ENCODE peak calls at places on chromosomes 6 and 20, in four cellular contexts. I is Right ventricle myocardium superior, K is GM12891, Y is fibroblast of mammary gland. S is an unnamed sample.

GRCh38 chr6:157381631-157382621 is 936 bp downstream of the ZDHHC14 start:
- DNase-seq in I (peak), K (peak), Y (peak), S (peak)

GRCh38 chr20:54219751-54220426 is 12.0 kb downstream of the PFDN4 start:
- DNase-seq in I (no peak), K (no peak), Y (peak), S (peak)

GRCh38 chr6:136717297-136717990 is 74.8 kb downstream of the MAP3K5 start:
- DNase-seq in I (no peak), K (no peak), Y (no peak), S (peak)

GRCh38 chr20:4894981-4895381 is 106.3 kb downstream of the SLC23A2 start:
- DNase-seq in I (no peak), K (no peak), Y (no peak), S (no peak)

GRCh38 chr6:2734517-2735076 is 16.1 kb downstream of the MYLK4 start:
- DNase-seq in I (no peak), K (no peak), Y (no peak), S (no peak)

GRCh38 chr6:149223934-149224333 is 93.6 kb upstream of the TAB2 start:
- DNase-seq in I (no peak), K (no peak), Y (no peak), S (no peak)

GRCh38 chr20:43189614-43190331 is at the start of gene PTPRT:
- DNase-seq in I (no peak), K (no peak), Y (no peak), S (no peak)

GRCh38 chr6:144284753-144285547 is at the start of gene UTRN:
- DNase-seq in I (peak), K (peak), Y (peak), S (peak)

GRCh38 chr6:30719356-30719755 is 796 bp upstream of the TUBB start:
- DNase-seq in I (no peak), K (no peak), Y (no peak), S (no peak)

GRCh38 chr6:168725821-168726220 is 284.8 kb downstream of the SMOC2 start:
- DNase-seq in I (no peak), K (no peak), Y (no peak), S (no peak)

GRCh38 chr20:830011-830521 is 3.4 kb upstream of the FAM110A start:
- DNase-seq in I (no peak), K (no peak), Y (peak), S (peak)

S was measured in EH.